ENCODE peak calls at places on chromosomes 7 and 10, in six cellular contexts. O is stimulated activated CD8-positive, alpha-beta memory T cell treated with anti-CD3 and anti-CD28 coated beads, Interleukin-15, amount 100 ng/mL, for 48 hours; V is CD8-positive, alpha-beta T cell; P is dermis microvascular lymphatic vessel endothelial cell; L is EL; Q is AML-193. C is an unnamed sample.

GRCh38 chr10:18607503-18607902 is 43.9 kb downstream of the NSUN6 start:
- DNase-seq in L (peak), O (no peak), Q (no peak), P (no peak), V (no peak), C (no peak)

GRCh38 chr10:30151581-30152389 is 92.4 kb upstream of the JCAD start:
- DNase-seq in O (no peak), Q (no peak), P (peak), L (peak), V (no peak), C (no peak)

GRCh38 chr10:31762306-31762705 is 166.3 kb downstream of the ARHGAP12 start:
- DNase-seq in Q (no peak), P (no peak), O (no peak), V (no peak), L (no peak), C (no peak)

GRCh38 chr10:93061594-93062498 is 1.2 kb downstream of the CYP26C1 start:
- DNase-seq in P (peak), L (no peak), V (no peak), Q (no peak), O (no peak), C (no peak)

GRCh38 chr10:89548673-89549072 is 13.3 kb upstream of the SLC16A12 start:
- DNase-seq in O (no peak), Q (peak), L (no peak), P (no peak), V (no peak), C (no peak)

GRCh38 chr7:107969856-107970255 is 33.1 kb downstream of the LAMB1 start:
- DNase-seq in P (peak), Q (no peak), L (no peak), V (no peak), O (no peak), C (no peak)

GRCh38 chr7:42574693-42575084 is 337.2 kb downstream of the C7orf25 start:
- DNase-seq in Q (no peak), O (no peak), V (no peak), P (no peak), L (peak), C (no peak)

GRCh38 chr10:118568327-118568848 is 27.1 kb downstream of the PRLHR start:
- DNase-seq in Q (peak), L (peak), V (peak), O (peak), P (peak), C (no peak)

GRCh38 chr7:159075563-159076238 is 69.0 kb downstream of the VIPR2 start:
- DNase-seq in O (no peak), V (no peak), P (no peak), L (no peak), Q (no peak), C (no peak)

GRCh38 chr10:16423599-16423998 is 13.2 kb upstream of the PTER start:
- DNase-seq in V (no peak), Q (no peak), P (no peak), O (no peak), L (no peak), C (no peak)

GRCh38 chr7:69775231-69775771 is 177.0 kb downstream of the AUTS2 start:
- DNase-seq in O (no peak), Q (no peak), L (no peak), V (no peak), P (no peak), C (no peak)

GRCh38 chr7:22214000-22214399 is 143.0 kb downstream of the RAPGEF5 start:
- DNase-seq in V (no peak), P (peak), O (no peak), L (no peak), Q (no peak), C (no peak)

GRCh38 chr7:114156178-114156577 is 237.4 kb upstream of the PPP1R3A start:
- DNase-seq in O (no peak), P (no peak), L (no peak), Q (no peak), V (no peak), C (no peak)

GRCh38 chr10:28494420-28494819 is 38.5 kb upstream of the WAC start:
- DNase-seq in L (no peak), O (no peak), V (no peak), Q (no peak), P (no peak), C (no peak)

GRCh38 chr10:100847440-100847839 is 65.3 kb upstream of the SLF2 start:
- DNase-seq in Q (no peak), L (peak), P (no peak), V (no peak), O (peak), C (no peak)

GRCh38 chr10:101495324-101495925 is 92.6 kb downstream of the POLL start:
- DNase-seq in P (peak), O (no peak), Q (peak), V (no peak), L (peak), C (no peak)

GRCh38 chr7:48426966-48427555 is 255.8 kb downstream of the ABCA13 start:
- DNase-seq in Q (no peak), P (no peak), L (peak), V (no peak), O (no peak), C (no peak)

GRCh38 chr7:14085901-14086300 is 96.4 kb upstream of the ETV1 start:
- DNase-seq in V (no peak), L (no peak), Q (no peak), P (no peak), O (no peak), C (no peak)

GRCh38 chr7:32890553-32891045 is 961 bp downstream of the KBTBD2 start:
- DNase-seq in L (peak), P (no peak), Q (peak), O (no peak), V (peak), C (no peak)

GRCh38 chr7:111835066-111835465 is 272.8 kb upstream of the IMMP2L start:
- DNase-seq in Q (no peak), L (peak), O (no peak), P (no peak), V (no peak), C (no peak)

GRCh38 chr7:75969704-75970498 is 24.5 kb downstream of the TMEM120A start:
- DNase-seq in Q (no peak), P (no peak), V (no peak), O (no peak), L (no peak), C (no peak)

GRCh38 chr10:116699783-116700150 is 42.6 kb downstream of the HSPA12A start:
- DNase-seq in O (no peak), V (no peak), Q (no peak), L (no peak), P (no peak), C (no peak)

GRCh38 chr7:88337556-88337955 is 30.9 kb upstream of the STEAP4 start:
- DNase-seq in P (no peak), O (no peak), Q (no peak), L (peak), V (no peak), C (no peak)

GRCh38 chr10:67863094-67863493 is 21.4 kb upstream of the SIRT1 start:
- DNase-seq in Q (no peak), L (no peak), P (no peak), V (no peak), O (no peak), C (no peak)

GRCh38 chr10:59962755-59963154 is 56.4 kb upstream of the CCDC6 start:
- DNase-seq in O (no peak), V (no peak), P (no peak), L (no peak), Q (no peak), C (no peak)

GRCh38 chr7:34277016-34277800 is 371.9 kb downstream of the BMPER start:
- DNase-seq in L (peak), P (no peak), V (no peak), O (no peak), Q (no peak), C (no peak)

GRCh38 chr10:22711373-22711772 is 3.0 kb downstream of the PIP4K2A start:
- DNase-seq in L (no peak), V (no peak), O (no peak), Q (no peak), P (no peak), C (no peak)

GRCh38 chr7:86164827-86165226 is 478.9 kb upstream of the GRM3 start:
- DNase-seq in Q (no peak), V (no peak), P (no peak), O (no peak), L (no peak), C (no peak)

GRCh38 chr7:23713285-23714235 is 3.5 kb downstream of the STK31 start:
- DNase-seq in Q (no peak), L (peak), O (no peak), P (no peak), V (no peak), C (no peak)

GRCh38 chr7:47218378-47219176 is 363.3 kb downstream of the TNS3 start:
- DNase-seq in Q (no peak), O (no peak), L (no peak), V (no peak), P (no peak), C (no peak)

GRCh38 chr10:70370766-70371165 is 11.7 kb downstream of the LRRC20 start:
- DNase-seq in O (no peak), V (no peak), L (no peak), Q (no peak), P (no peak), C (no peak)

GRCh38 chr10:127309609-127310008 is 113.2 kb upstream of the INSYN2A start:
- DNase-seq in V (no peak), P (no peak), L (no peak), O (no peak), Q (no peak), C (no peak)

GRCh38 chr7:142355328-142355727 is 97.5 kb upstream of the PRSS58 start:
- DNase-seq in L (peak), P (no peak), V (no peak), O (no peak), Q (no peak), C (no peak)

GRCh38 chr7:129271500-129272355 is 46.9 kb downstream of the AHCYL2 start:
- DNase-seq in V (peak), P (peak), L (peak), O (peak), Q (peak), C (no peak)

GRCh38 chr10:4024846-4025245 is 239.8 kb upstream of the KLF6 start:
- DNase-seq in P (no peak), L (no peak), V (no peak), Q (no peak), O (no peak), C (no peak)

GRCh38 chr7:114889646-114890285 is 32.1 kb upstream of the MDFIC start:
- DNase-seq in P (no peak), L (peak), V (no peak), O (peak), Q (peak), C (peak)

GRCh38 chr10:86102446-86102845 is 264.1 kb downstream of the GRID1 start:
- DNase-seq in Q (no peak), L (no peak), V (no peak), O (no peak), P (no peak), C (no peak)

C was measured in SIG-M5.